ENCODE peak calls at places on chromosomes 11 and 22, in four cellular contexts. One of them, this sample, is unnamed.

GRCh38 chr22:49838771-49839717 is 11.4 kb upstream of the BRD1 start:
- DNase-seq in fibroblast of mammary gland: no peak
- DNase-seq in bronchial epithelial cell: no peak
- DNase-seq in cardiac fibroblast: no peak
- DNase-seq in this sample: no peak

GRCh38 chr11:61066645-61067044 is 35.6 kb upstream of the CD5 start:
- DNase-seq in bronchial epithelial cell: no peak
- DNase-seq in fibroblast of mammary gland: no peak
- DNase-seq in cardiac fibroblast: no peak
- DNase-seq in this sample: no peak

GRCh38 chr11:42770444-42771065 is 541.2 kb upstream of the API5 start:
- DNase-seq in bronchial epithelial cell: peak; percentile 9
- DNase-seq in cardiac fibroblast: peak; percentile 23
- DNase-seq in fibroblast of mammary gland: peak; percentile 25
- DNase-seq in this sample: no peak

GRCh38 chr11:8217926-8218325 is 45.8 kb downstream of the LMO1 start:
- DNase-seq in fibroblast of mammary gland: no peak
- DNase-seq in bronchial epithelial cell: no peak
- DNase-seq in cardiac fibroblast: no peak
- DNase-seq in this sample: no peak

GRCh38 chr22:20020533-20021195 is at the start of gene TANGO2:
- DNase-seq in fibroblast of mammary gland: peak; percentile 83
- DNase-seq in bronchial epithelial cell: peak; percentile 72
- DNase-seq in cardiac fibroblast: peak; percentile 92
- DNase-seq in this sample: peak; percentile 89

GRCh38 chr11:34318111-34319037 is 39.4 kb downstream of the ABTB2 start:
- DNase-seq in fibroblast of mammary gland: peak; percentile 68
- DNase-seq in bronchial epithelial cell: peak; percentile 43
- DNase-seq in cardiac fibroblast: peak; percentile 21
- DNase-seq in this sample: peak; percentile 21

GRCh38 chr11:10328314-10329090 is 23.6 kb downstream of the ADM start:
- DNase-seq in fibroblast of mammary gland: peak; percentile 79
- DNase-seq in bronchial epithelial cell: no peak
- DNase-seq in cardiac fibroblast: peak; percentile 72
- DNase-seq in this sample: peak; percentile 83

GRCh38 chr11:43427971-43428370 is 69.3 kb downstream of the TTC17 start:
- DNase-seq in bronchial epithelial cell: no peak
- DNase-seq in fibroblast of mammary gland: no peak
- DNase-seq in cardiac fibroblast: no peak
- DNase-seq in this sample: no peak

GRCh38 chr11:1377231-1377780 is 12.4 kb upstream of the BRSK2 start:
- DNase-seq in bronchial epithelial cell: no peak
- DNase-seq in fibroblast of mammary gland: no peak
- DNase-seq in cardiac fibroblast: no peak
- DNase-seq in this sample: no peak

GRCh38 chr11:119093666-119093950 is 8.0 kb downstream of the DPAGT1 start:
- DNase-seq in fibroblast of mammary gland: no peak
- DNase-seq in bronchial epithelial cell: no peak
- DNase-seq in cardiac fibroblast: no peak
- DNase-seq in this sample: peak; percentile 16

GRCh38 chr11:119092880-119093665 is 8.4 kb downstream of the HMBS start:
- DNase-seq in fibroblast of mammary gland: peak; percentile 44
- DNase-seq in bronchial epithelial cell: no peak
- DNase-seq in cardiac fibroblast: peak; percentile 34
- DNase-seq in this sample: peak; percentile 54

GRCh38 chr11:119094816-119095065 is 6.9 kb downstream of the DPAGT1 start:
- DNase-seq in cardiac fibroblast: peak; percentile 89
- DNase-seq in bronchial epithelial cell: peak; percentile 59
- DNase-seq in fibroblast of mammary gland: peak; percentile 75
- DNase-seq in this sample: peak; percentile 95

GRCh38 chr11:119093951-119094815 is 7.5 kb downstream of the DPAGT1 start:
- DNase-seq in fibroblast of mammary gland: peak; percentile 21
- DNase-seq in bronchial epithelial cell: no peak
- DNase-seq in cardiac fibroblast: peak; percentile 58
- DNase-seq in this sample: no peak

DNA sequence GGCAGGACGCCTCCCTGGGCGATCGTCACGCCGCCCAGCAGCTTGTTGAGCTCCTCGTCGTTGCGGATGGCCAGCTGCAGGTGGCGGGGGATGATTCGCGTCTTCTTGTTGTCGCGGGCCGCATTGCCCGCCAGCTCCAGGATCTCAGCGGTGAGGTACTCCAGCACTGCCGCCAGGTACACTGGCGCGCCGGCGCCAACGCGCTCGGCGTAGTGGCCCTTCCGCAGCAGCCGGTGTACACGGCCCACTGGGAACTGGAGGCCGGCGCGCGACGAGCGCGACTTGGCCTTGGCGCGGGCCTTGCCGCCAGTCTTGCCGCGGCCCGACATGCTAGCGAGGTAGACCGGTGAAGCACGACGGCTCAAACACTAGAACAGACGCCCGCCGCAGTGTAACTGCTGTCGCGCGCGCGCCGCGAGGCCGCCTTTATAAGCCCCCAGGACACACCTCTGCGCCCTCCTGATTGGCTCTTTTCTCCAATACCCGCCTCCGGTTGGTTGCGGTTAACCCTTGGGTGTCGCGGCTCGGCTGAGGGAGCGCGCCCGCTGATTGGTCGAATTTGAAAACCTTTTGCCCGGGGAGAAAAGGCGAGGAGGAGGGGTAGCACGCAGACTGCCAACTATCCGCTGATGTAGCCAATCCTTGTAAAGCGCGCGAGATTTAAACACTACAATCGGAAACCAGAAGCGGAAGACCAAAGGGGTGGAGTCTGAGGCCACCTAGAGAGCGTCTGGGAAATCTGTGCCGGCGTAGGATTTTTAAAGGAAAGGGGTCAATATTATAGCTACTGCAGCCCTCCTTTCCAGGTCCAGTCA is 6.4 kb downstream of the DPAGT1 start:
- DNase-seq in cardiac fibroblast: peak; percentile 100
- DNase-seq in bronchial epithelial cell: peak; percentile 98
- DNase-seq in fibroblast of mammary gland: peak; percentile 99
- DNase-seq in this sample: peak; percentile 100
- TF ChIP-seq CTCF in cardiac fibroblast: no peak
- TF ChIP-seq CTCF in bronchial epithelial cell: no peak
- TF ChIP-seq CTCF in fibroblast of mammary gland: no peak
- TF ChIP-seq CTCF in this sample: no peak

DNA sequence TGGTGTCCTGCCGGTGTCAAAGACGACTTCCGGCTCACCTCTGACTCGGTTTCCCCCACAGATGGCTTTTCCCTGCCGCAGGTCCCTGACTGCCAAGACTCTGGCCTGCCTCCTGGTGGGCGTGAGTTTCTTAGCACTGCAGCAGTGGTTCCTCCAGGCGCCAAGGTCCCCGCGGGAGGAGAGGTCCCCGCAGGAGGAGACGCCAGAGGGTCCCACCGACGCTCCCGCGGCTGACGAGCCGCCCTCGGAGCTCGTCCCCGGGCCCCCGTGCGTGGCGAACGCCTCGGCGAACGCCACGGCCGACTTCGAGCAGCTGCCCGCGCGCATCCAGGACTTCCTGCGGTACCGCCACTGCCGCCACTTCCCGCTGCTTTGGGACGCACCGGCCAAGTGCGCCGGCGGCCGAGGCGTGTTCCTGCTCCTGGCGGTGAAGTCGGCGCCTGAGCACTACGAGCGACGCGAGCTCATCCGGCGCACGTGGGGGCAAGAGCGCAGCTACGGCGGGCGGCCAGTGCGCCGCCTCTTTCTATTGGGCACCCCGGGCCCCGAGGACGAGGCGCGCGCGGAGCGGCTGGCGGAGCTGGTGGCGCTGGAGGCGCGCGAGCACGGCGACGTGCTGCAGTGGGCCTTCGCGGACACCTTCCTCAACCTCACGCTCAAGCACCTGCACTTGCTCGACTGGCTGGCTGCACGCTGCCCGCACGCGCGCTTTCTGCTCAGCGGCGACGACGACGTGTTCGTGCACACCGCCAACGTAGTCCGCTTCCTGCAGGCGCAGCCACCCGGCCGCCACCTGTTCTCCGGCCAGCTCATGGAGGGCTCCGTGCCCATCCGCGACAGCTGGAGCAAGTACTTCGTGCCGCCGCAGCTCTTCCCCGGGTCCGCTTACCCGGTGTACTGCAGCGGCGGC is 5.5 kb downstream of the B3GNT6 start:
- DNase-seq in cardiac fibroblast: peak; percentile 50
- DNase-seq in fibroblast of mammary gland: peak; percentile 42
- DNase-seq in bronchial epithelial cell: no peak
- DNase-seq in this sample: peak; percentile 61
- H3K4me3 ChIP-seq in cardiac fibroblast: peak overlapping the region; percentile 30
- H3K4me3 ChIP-seq in fibroblast of mammary gland: no peak overlapping the region
- H3K4me3 ChIP-seq in bronchial epithelial cell: peak overlapping the region; percentile 19
- H3K4me3 ChIP-seq in this sample: peak overlapping the region; percentile 35

GRCh38 chr11:66363805-66364535 is 7.6 kb downstream of the SLC29A2 start:
- DNase-seq in bronchial epithelial cell: no peak
- DNase-seq in cardiac fibroblast: peak; percentile 20
- DNase-seq in fibroblast of mammary gland: peak; percentile 28
- DNase-seq in this sample: no peak
- TF ChIP-seq CTCF in bronchial epithelial cell: peak; percentile 84
- TF ChIP-seq CTCF in cardiac fibroblast: peak; percentile 77
- TF ChIP-seq CTCF in fibroblast of mammary gland: peak; percentile 68
- TF ChIP-seq CTCF in this sample: peak; percentile 71

GRCh38 chr11:121058941-121059340 is 35.0 kb downstream of the TBCEL start:
- DNase-seq in fibroblast of mammary gland: no peak
- DNase-seq in bronchial epithelial cell: no peak
- DNase-seq in cardiac fibroblast: no peak
- DNase-seq in this sample: no peak
- H3K4me3 ChIP-seq in fibroblast of mammary gland: no peak overlapping the region
- H3K4me3 ChIP-seq in bronchial epithelial cell: no peak overlapping the region
- H3K4me3 ChIP-seq in cardiac fibroblast: no peak overlapping the region
- H3K4me3 ChIP-seq in this sample: no peak overlapping the region